ENCODE peak calls at places on chromosomes 13 and 19, in nine cellular contexts. O is upper lobe of right lung; N is stimulated activated CD8-positive, alpha-beta memory T cell treated with anti-CD3 and anti-CD28 coated beads, Interleukin-2, amount 100 ng/mL, for 1 hour; M is T-helper 1 cell; K is caudate nucleus; Y is brain microvascular endothelial cell; E is brain pericyte; G is stimulated activated CD4-positive, alpha-beta T cell treated with anti-CD3 and anti-CD28 coated beads, Interleukin-2, amount 100 ng/mL, for 48 hours; D is Caco-2. B is an unnamed sample.

GRCh38 chr13:114064516-114065140 is 67.8 kb downstream of the RASA3 start:
- DNase-seq in O (no peak), N (no peak), M (no peak), K (peak), Y (no peak), E (no peak), G (no peak), D (peak), B (peak)

GRCh38 chr19:4208385-4209094 is 20.8 kb upstream of the EBI3 start:
- DNase-seq in O (no peak), N (no peak), M (no peak), K (no peak), Y (peak), E (no peak), G (no peak), D (peak), B (no peak)

GRCh38 chr19:44876930-44877530 is 14.0 kb upstream of the TOMM40 start:
- DNase-seq in O (no peak), N (no peak), M (no peak), K (no peak), Y (no peak), E (no peak), G (no peak), D (no peak), B (no peak)

GRCh38 chr13:30463820-30464495 is 1.8 kb downstream of the HMGB1 start:
- DNase-seq in O (peak), N (peak), M (peak), K (peak), Y (peak), E (no peak), G (peak), D (no peak), B (no peak)

GRCh38 chr19:14218615-14219330 is 12.8 kb upstream of the ADGRL1 start:
- DNase-seq in O (no peak), N (no peak), M (no peak), K (no peak), Y (no peak), E (no peak), G (no peak), D (no peak), B (no peak)

GRCh38 chr13:99237981-99238662 is 20.1 kb downstream of the GPR18 start:
- DNase-seq in O (no peak), N (no peak), M (peak), K (no peak), Y (no peak), E (no peak), G (no peak), D (no peak), B (no peak)

GRCh38 chr13:93231867-93232266 is 5.3 kb downstream of the GPC6 start:
- DNase-seq in O (no peak), N (no peak), M (no peak), K (no peak), Y (no peak), E (no peak), G (no peak), D (peak), B (no peak)

GRCh38 chr13:95355491-95355890 is 54.2 kb upstream of the ABCC4 start:
- DNase-seq in O (no peak), N (no peak), M (no peak), K (no peak), Y (peak), E (no peak), G (no peak), D (no peak), B (no peak)

GRCh38 chr19:45568732-45569131 is 15.9 kb downstream of the OPA3 start:
- DNase-seq in O (no peak), N (no peak), M (no peak), K (no peak), Y (no peak), E (no peak), G (no peak), D (no peak), B (no peak)

GRCh38 chr19:31110331-31110730 is 238.9 kb downstream of the TSHZ3 start:
- DNase-seq in O (no peak), N (no peak), M (no peak), K (no peak), Y (no peak), E (no peak), G (no peak), D (no peak), B (no peak)

GRCh38 chr13:112066624-112067004 is 335 bp upstream of the SOX1 start:
- DNase-seq in O (no peak), N (peak), M (peak), K (peak), Y (no peak), E (no peak), G (peak), D (peak), B (peak)

GRCh38 chr19:37959665-37960114 is 52.7 kb downstream of the SIPA1L3 start:
- DNase-seq in O (no peak), N (no peak), M (no peak), K (no peak), Y (no peak), E (no peak), G (no peak), D (no peak), B (no peak)

GRCh38 chr19:38850976-38851621 is 1.3 kb upstream of the HNRNPL start:
- DNase-seq in O (peak), N (no peak), M (no peak), K (peak), Y (no peak), E (no peak), G (no peak), D (no peak), B (no peak)

GRCh38 chr13:79194272-79194671 is 211.8 kb downstream of the RBM26 start:
- DNase-seq in O (no peak), N (no peak), M (peak), K (no peak), Y (no peak), E (no peak), G (peak), D (no peak), B (no peak)